ENCODE peak calls at places on chromosomes 12 and 14, in six cellular contexts. T is right cardiac atrium; S is cerebellum; M is GM23248; C is activated T-cell treated with anti-CD3 and anti-CD28 coated beads, Interleukin-2, amount 50 U/mL, for 24 hours; H is fibroblast of gingiva. G is an unnamed sample.

GRCh38 chr14:89466460-89466859 is 49.4 kb upstream of the FOXN3 start:
- DNase-seq in T (no peak), S (no peak), M (no peak), C (peak), H (no peak), G (no peak)

GRCh38 chr14:24712374-24712773 is 78.4 kb upstream of the GZMB start:
- DNase-seq in T (no peak), S (no peak), M (no peak), C (no peak), H (no peak), G (no peak)

GRCh38 chr14:67668559-67668958 is 5.9 kb downstream of the VTI1B start:
- DNase-seq in T (no peak), S (no peak), M (no peak), C (no peak), H (no peak), G (no peak)

GRCh38 chr14:104435147-104436046 is 144.2 kb upstream of the C14orf180 start:
- DNase-seq in T (no peak), S (no peak), M (no peak), C (no peak), H (no peak), G (no peak)

GRCh38 chr14:100532154-100532915 is 54.9 kb downstream of the BEGAIN start:
- DNase-seq in T (no peak), S (no peak), M (no peak), C (peak), H (no peak), G (no peak)

GRCh38 chr14:95318399-95318834 is 1.3 kb downstream of the CLMN start:
- DNase-seq in T (no peak), S (no peak), M (no peak), C (no peak), H (no peak), G (no peak)

GRCh38 chr14:72906879-72907278 is 13.0 kb upstream of the DPF3 start:
- DNase-seq in T (no peak), S (no peak), M (peak), C (no peak), H (no peak), G (peak)

GRCh38 chr12:94730846-94731245 is 80.5 kb upstream of the TMCC3 start:
- DNase-seq in T (no peak), S (no peak), M (no peak), C (no peak), H (no peak), G (no peak)

GRCh38 chr14:104126753-104127152 is 11.6 kb upstream of the KIF26A start:
- DNase-seq in T (peak), S (no peak), M (no peak), C (no peak), H (no peak), G (no peak)

GRCh38 chr12:48968004-48968403 is 3.5 kb downstream of the WNT10B start:
- DNase-seq in T (no peak), S (no peak), M (no peak), C (no peak), H (no peak), G (no peak)

GRCh38 chr14:37865719-37866549 is 270.5 kb downstream of the TTC6 start:
- DNase-seq in T (no peak), S (no peak), M (no peak), C (no peak), H (no peak), G (no peak)

GRCh38 chr14:104334812-104335161 is 196.4 kb downstream of the KIF26A start:
- DNase-seq in T (no peak), S (no peak), M (no peak), C (peak), H (no peak), G (no peak)

GRCh38 chr12:12909995-12910391 is 18.6 kb downstream of the GPRC5A start:
- DNase-seq in T (no peak), S (no peak), M (no peak), C (no peak), H (no peak), G (peak)